ENCODE peak calls at places on chromosomes 5 and 9, in four cellular contexts. One of them, this sample, is unnamed.

GRCh38 chr9:100206899-100207298 is 107.9 kb downstream of the INVS start:
- DNase-seq in A549: no peak
- DNase-seq in HCT116: no peak
- DNase-seq in transverse colon: no peak
- DNase-seq in this sample: no peak

GRCh38 chr9:8297047-8297446 is 497.5 kb upstream of the DMAC1 start:
- DNase-seq in HCT116: no peak
- DNase-seq in transverse colon: no peak
- DNase-seq in A549: no peak
- DNase-seq in this sample: no peak

GRCh38 chr9:134503301-134504105 is 138.1 kb upstream of the COL5A1 start:
- DNase-seq in HCT116: no peak
- DNase-seq in transverse colon: peak; percentile 6
- DNase-seq in A549: no peak
- DNase-seq in this sample: peak; percentile 39

GRCh38 chr9:114218264-114219120 is 63.2 kb downstream of the COL27A1 start:
- DNase-seq in A549: no peak
- DNase-seq in HCT116: no peak
- DNase-seq in transverse colon: no peak
- DNase-seq in this sample: no peak

GRCh38 chr5:94367900-94368299 is 250.5 kb downstream of the KIAA0825 start:
- DNase-seq in transverse colon: no peak
- DNase-seq in A549: no peak
- DNase-seq in HCT116: no peak
- DNase-seq in this sample: no peak

GRCh38 chr5:176151286-176151685 is 86.9 kb upstream of the SIMC1 start:
- DNase-seq in transverse colon: no peak
- DNase-seq in A549: no peak
- DNase-seq in HCT116: no peak
- DNase-seq in this sample: no peak

GRCh38 chr9:109817846-109818472 is 38.0 kb downstream of the PALM2AKAP2 start:
- DNase-seq in HCT116: peak; percentile 78
- DNase-seq in transverse colon: peak; percentile 60
- DNase-seq in A549: peak; percentile 59
- DNase-seq in this sample: no peak

GRCh38 chr5:40904205-40904993 is 4.9 kb upstream of the C7 start:
- DNase-seq in HCT116: peak; percentile 59
- DNase-seq in transverse colon: peak; percentile 70
- DNase-seq in A549: peak; percentile 58
- DNase-seq in this sample: peak; percentile 78

GRCh38 chr9:79701651-79702050 is 129.9 kb downstream of the TLE4 start:
- DNase-seq in HCT116: no peak
- DNase-seq in A549: no peak
- DNase-seq in transverse colon: peak; percentile 13
- DNase-seq in this sample: no peak

GRCh38 chr5:41157272-41157671 is 56.1 kb downstream of the C6 start:
- DNase-seq in HCT116: no peak
- DNase-seq in transverse colon: no peak
- DNase-seq in A549: no peak
- DNase-seq in this sample: no peak

GRCh38 chr9:88993327-88993726 is 2.1 kb downstream of the S1PR3 start:
- DNase-seq in transverse colon: no peak
- DNase-seq in HCT116: no peak
- DNase-seq in A549: no peak
- DNase-seq in this sample: peak; percentile 62

GRCh38 chr5:179302499-179303185 is 42.6 kb downstream of the ADAMTS2 start:
- DNase-seq in transverse colon: no peak
- DNase-seq in HCT116: no peak
- DNase-seq in A549: no peak
- DNase-seq in this sample: peak; percentile 30

GRCh38 chr5:531101-531748 is 7.0 kb upstream of the SLC9A3 start:
- DNase-seq in HCT116: no peak
- DNase-seq in transverse colon: no peak
- DNase-seq in A549: no peak
- DNase-seq in this sample: peak; percentile 43

GRCh38 chr9:4303002-4303401 is 3.1 kb upstream of the GLIS3 start:
- DNase-seq in transverse colon: no peak
- DNase-seq in A549: no peak
- DNase-seq in HCT116: no peak
- DNase-seq in this sample: no peak

GRCh38 chr5:76269259-76269958 is 133.7 kb upstream of the IQGAP2 start:
- DNase-seq in HCT116: no peak
- DNase-seq in A549: no peak
- DNase-seq in transverse colon: no peak
- DNase-seq in this sample: no peak

GRCh38 chr5:170745481-170746061 is 38.0 kb upstream of the GABRP start:
- DNase-seq in HCT116: no peak
- DNase-seq in transverse colon: no peak
- DNase-seq in A549: no peak
- DNase-seq in this sample: peak; percentile 31

GRCh38 chr9:110767559-110768063 is 99.0 kb downstream of the MUSK start:
- DNase-seq in HCT116: no peak
- DNase-seq in transverse colon: peak; percentile 28
- DNase-seq in A549: no peak
- DNase-seq in this sample: no peak

GRCh38 chr9:110007477-110008270 is 200.3 kb downstream of the C9orf152 start:
- DNase-seq in HCT116: no peak
- DNase-seq in transverse colon: no peak
- DNase-seq in A549: no peak
- DNase-seq in this sample: no peak

GRCh38 chr5:60260658-60261057 is 367.1 kb upstream of the PDE4D start:
- DNase-seq in A549: no peak
- DNase-seq in HCT116: no peak
- DNase-seq in transverse colon: no peak
- DNase-seq in this sample: no peak

GRCh38 chr9:75184471-75184870 is 96.2 kb downstream of the OSTF1 start:
- DNase-seq in A549: no peak
- DNase-seq in transverse colon: no peak
- DNase-seq in HCT116: no peak
- DNase-seq in this sample: no peak

GRCh38 chr5:76583163-76584047 is 39.8 kb downstream of the F2RL2 start:
- DNase-seq in HCT116: peak; percentile 16
- DNase-seq in A549: no peak
- DNase-seq in transverse colon: no peak
- DNase-seq in this sample: no peak

GRCh38 chr5:130720355-130720754 is 444.7 kb downstream of the HINT1 start:
- DNase-seq in A549: peak; percentile 23
- DNase-seq in transverse colon: no peak
- DNase-seq in HCT116: peak; percentile 45
- DNase-seq in this sample: no peak

GRCh38 chr5:126450895-126451294 is 27.7 kb downstream of the GRAMD2B start:
- DNase-seq in A549: no peak
- DNase-seq in transverse colon: no peak
- DNase-seq in HCT116: no peak
- DNase-seq in this sample: no peak

GRCh38 chr9:127793093-127793708 is 7.4 kb downstream of the CDK9 start:
- DNase-seq in A549: no peak
- DNase-seq in transverse colon: no peak
- DNase-seq in HCT116: no peak
- DNase-seq in this sample: no peak

DNA sequence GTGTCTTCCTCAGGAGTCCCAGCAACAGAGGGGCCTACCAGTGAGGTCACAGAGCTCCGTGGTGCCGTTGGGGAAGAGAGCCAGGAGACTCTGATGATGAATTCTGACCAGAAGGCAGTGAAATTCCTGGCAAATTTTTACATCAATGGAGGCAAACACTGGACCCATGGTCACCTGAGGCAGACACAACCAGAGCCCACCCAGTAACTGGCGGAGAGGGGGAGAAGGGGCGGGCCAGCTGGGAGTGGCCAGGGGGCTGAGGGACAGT is at the start of gene STPG3:
- DNase-seq in A549: no peak
- DNase-seq in HCT116: no peak
- DNase-seq in transverse colon: no peak
- DNase-seq in this sample: no peak
- H3K9me3 ChIP-seq in A549: no peaks in the 10 kb centered on the region
- H3K9me3 ChIP-seq in HCT116: no peaks in the 10 kb centered on the region
- H3K9me3 ChIP-seq in transverse colon: no peaks in the 10 kb centered on the region
- H3K9me3 ChIP-seq in this sample: no peaks in the 10 kb centered on the region

GRCh38 chr5:73565166-73565968 is at the start of the genes ANKRA2 and UTP15:
- DNase-seq in A549: peak; percentile 75
- DNase-seq in HCT116: peak; percentile 97
- DNase-seq in transverse colon: peak; percentile 100
- DNase-seq in this sample: peak; percentile 99
- TF ChIP-seq POLR2A in A549: peak; percentile 73
- TF ChIP-seq POLR2A in HCT116: peak; percentile 63
- TF ChIP-seq POLR2A in transverse colon: peak; percentile 63
- TF ChIP-seq POLR2A in this sample: peak; percentile 57

DNA sequence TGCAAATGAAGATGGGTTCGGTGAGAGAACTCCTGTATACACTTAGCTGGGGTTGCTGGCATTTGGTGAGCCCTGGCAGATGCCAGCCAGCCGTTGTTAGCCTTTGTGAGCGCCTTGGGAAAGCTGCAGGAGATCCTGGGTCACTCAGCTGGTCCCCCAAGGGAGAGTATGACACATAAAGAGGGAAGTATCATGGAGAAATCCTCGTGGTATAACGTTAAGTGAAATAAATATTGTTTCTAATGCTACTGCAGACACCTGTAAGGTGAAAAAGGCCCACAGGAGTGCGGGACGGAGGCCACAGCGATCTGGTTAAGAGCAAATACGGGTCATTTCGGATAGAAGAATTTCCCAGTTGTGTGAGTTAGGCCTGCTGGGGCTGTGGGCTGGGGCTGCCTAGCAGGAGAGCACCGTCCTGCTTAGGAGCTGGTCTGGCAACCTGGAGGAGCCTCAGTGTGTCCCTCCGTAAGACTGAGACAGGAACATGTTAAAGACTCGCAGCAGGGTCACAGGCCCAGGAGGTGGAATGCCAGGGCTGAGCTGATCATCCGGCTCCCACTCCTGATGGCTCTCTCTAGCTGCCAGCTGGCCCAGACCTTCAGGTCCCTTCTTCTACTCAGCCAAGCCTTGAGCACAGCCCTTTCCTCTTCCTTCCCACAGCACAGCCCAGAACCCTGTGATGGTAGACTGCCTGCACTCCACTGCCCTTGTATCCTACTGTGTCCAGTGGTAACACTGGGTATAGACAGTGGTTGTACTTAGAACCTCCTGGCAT is 4.9 kb downstream of the NKX2-5 start:
- DNase-seq in transverse colon: no peak
- DNase-seq in A549: no peak
- DNase-seq in HCT116: no peak
- DNase-seq in this sample: no peak
- H3K4me1 ChIP-seq in transverse colon: peaks cover 12% of the 10 kb centered on the region
- H3K4me1 ChIP-seq in A549: peaks cover 3% of the 10 kb centered on the region
- H3K4me1 ChIP-seq in HCT116: no peaks in the 10 kb centered on the region
- H3K4me1 ChIP-seq in this sample: no peaks in the 10 kb centered on the region

GRCh38 chr5:17990168-17990567 is 355.9 kb downstream of the TAF11L14 start:
- DNase-seq in HCT116: no peak
- DNase-seq in A549: no peak
- DNase-seq in transverse colon: no peak
- DNase-seq in this sample: no peak
- H3K9me3 ChIP-seq in HCT116: peaks cover 19% of the 10 kb centered on the region
- H3K9me3 ChIP-seq in A549: no peaks in the 10 kb centered on the region
- H3K9me3 ChIP-seq in transverse colon: no peaks in the 10 kb centered on the region
- H3K9me3 ChIP-seq in this sample: no peaks in the 10 kb centered on the region

DNA sequence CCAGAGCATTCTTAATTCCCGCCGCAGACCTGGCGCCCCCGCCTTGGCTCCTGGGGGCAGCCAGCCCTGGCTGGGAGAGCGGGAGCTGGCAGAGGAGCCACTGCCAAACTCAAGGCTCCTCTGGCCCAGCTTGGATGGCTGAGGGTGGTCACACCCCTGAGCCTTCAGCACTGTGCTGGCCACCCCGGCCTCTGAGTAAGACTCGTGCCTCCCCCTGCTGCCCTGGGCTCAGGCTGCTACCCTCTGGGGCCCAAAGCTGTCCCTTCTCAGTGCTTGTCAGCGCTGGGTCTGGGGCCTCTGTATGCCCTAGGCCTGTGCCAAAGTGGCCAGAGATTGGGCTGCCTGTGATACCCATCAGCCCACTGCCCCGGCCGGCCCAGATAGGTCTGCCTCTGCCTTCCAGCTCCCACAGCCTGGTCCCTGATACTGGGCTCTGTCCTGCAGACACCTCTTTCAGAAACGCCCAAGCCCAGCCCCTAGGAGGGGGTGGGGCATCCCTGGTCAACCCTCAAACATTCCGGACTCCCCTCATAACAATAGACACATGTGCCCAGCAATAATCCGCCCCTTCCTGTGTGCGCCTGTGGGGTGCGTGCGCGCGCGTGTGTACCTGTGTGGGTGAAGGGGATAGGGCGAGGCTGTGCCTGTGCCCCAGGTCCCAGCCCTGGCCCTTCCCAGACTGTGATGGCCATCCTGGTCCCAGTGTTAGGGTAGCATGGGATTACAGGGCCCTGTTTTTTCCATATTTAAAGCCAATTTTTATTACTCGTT is 4.4 kb upstream of the PRR7 start:
- DNase-seq in HCT116: no peak
- DNase-seq in A549: no peak
- DNase-seq in transverse colon: no peak
- DNase-seq in this sample: no peak
- TF ChIP-seq POLR2A in HCT116: no peak
- TF ChIP-seq POLR2A in A549: no peak
- TF ChIP-seq POLR2A in transverse colon: no peak
- TF ChIP-seq POLR2A in this sample: no peak

GRCh38 chr5:149526855-149527590 is 24.2 kb downstream of the CSNK1A1 start:
- DNase-seq in transverse colon: no peak
- DNase-seq in HCT116: no peak
- DNase-seq in A549: no peak
- DNase-seq in this sample: no peak
- H3K4me1 ChIP-seq in transverse colon: peaks cover 43% of the 10 kb centered on the region
- H3K4me1 ChIP-seq in HCT116: peaks cover 6% of the 10 kb centered on the region
- H3K4me1 ChIP-seq in A549: peaks cover 43% of the 10 kb centered on the region
- H3K4me1 ChIP-seq in this sample: no peaks in the 10 kb centered on the region

GRCh38 chr9:18059447-18059846 is 414.5 kb upstream of the ADAMTSL1 start:
- DNase-seq in transverse colon: no peak
- DNase-seq in A549: no peak
- DNase-seq in HCT116: no peak
- DNase-seq in this sample: no peak
- H3K9me3 ChIP-seq in transverse colon: no peaks in the 10 kb centered on the region
- H3K9me3 ChIP-seq in A549: no peaks in the 10 kb centered on the region
- H3K9me3 ChIP-seq in HCT116: peaks cover 8% of the 10 kb centered on the region
- H3K9me3 ChIP-seq in this sample: no peaks in the 10 kb centered on the region

GRCh38 chr5:105392710-105393149 is 1830.1 kb upstream of the NUDT12 start:
- DNase-seq in A549: no peak
- DNase-seq in transverse colon: no peak
- DNase-seq in HCT116: peak; percentile 81
- DNase-seq in this sample: no peak
- TF ChIP-seq POLR2A in A549: no peak
- TF ChIP-seq POLR2A in transverse colon: no peak
- TF ChIP-seq POLR2A in HCT116: no peak
- TF ChIP-seq POLR2A in this sample: no peak

GRCh38 chr5:83583859-83584258 is 112.3 kb downstream of the VCAN start:
- DNase-seq in HCT116: no peak
- DNase-seq in A549: no peak
- DNase-seq in transverse colon: no peak
- DNase-seq in this sample: no peak

GRCh38 chr5:83590966-83591365 is 119.4 kb downstream of the VCAN start:
- DNase-seq in HCT116: no peak
- DNase-seq in A549: no peak
- DNase-seq in transverse colon: no peak
- DNase-seq in this sample: no peak

GRCh38 chr5:83589786-83590185 is 118.2 kb downstream of the VCAN start:
- DNase-seq in HCT116: no peak
- DNase-seq in A549: no peak
- DNase-seq in transverse colon: no peak
- DNase-seq in this sample: no peak

GRCh38 chr5:83586874-83587776 is 115.6 kb downstream of the VCAN start:
- DNase-seq in transverse colon: no peak
- DNase-seq in A549: no peak
- DNase-seq in HCT116: no peak
- DNase-seq in this sample: no peak
- H3K4me1 ChIP-seq in transverse colon: no peaks in the 10 kb centered on the region
- H3K4me1 ChIP-seq in A549: peaks cover 12% of the 10 kb centered on the region
- H3K4me1 ChIP-seq in HCT116: peaks cover 5% of the 10 kb centered on the region
- H3K4me1 ChIP-seq in this sample: no peaks in the 10 kb centered on the region